ENCODE peak calls at places on chromosomes 6 and 20, in four cellular contexts. N is astrocyte, W is tibial artery, J is IMR-90. D is an unnamed sample.

GRCh38 chr20:34604980-34605788 is 46.7 kb downstream of the MAP1LC3A start:
- DNase-seq in N (peak; percentile 20), W (no peak), J (peak; percentile 83), D (no peak)

GRCh38 chr6:87066449-87067288 is 28.2 kb downstream of the CGA start:
- DNase-seq in N (peak; percentile 50), W (no peak), J (peak; percentile 72), D (no peak)

GRCh38 chr20:19110866-19111460 is 101.5 kb upstream of the SLC24A3 start:
- DNase-seq in N (no peak), W (no peak), J (no peak), D (no peak)

GRCh38 chr20:57677323-57677982 is 32.4 kb downstream of the PMEPA1 start:
- DNase-seq in N (no peak), W (no peak), J (no peak), D (no peak)

GRCh38 chr6:50722829-50723562 is 9.7 kb downstream of the TFAP2D start:
- DNase-seq in N (no peak), W (no peak), J (no peak), D (no peak)

GRCh38 chr6:7147051-7147671 is 39.4 kb downstream of the RREB1 start:
- DNase-seq in N (peak; percentile 47), W (no peak), J (no peak), D (peak; percentile 28)

GRCh38 chr6:40328376-40328987 is 258.7 kb downstream of the LRFN2 start:
- DNase-seq in N (no peak), W (no peak), J (no peak), D (peak; percentile 74)

GRCh38 chr6:122495612-122496011 is 24.0 kb upstream of the SERINC1 start:
- DNase-seq in N (no peak), W (no peak), J (no peak), D (no peak)

GRCh38 chr6:161498359-161498758 is 224.5 kb upstream of the AGPAT4 start:
- DNase-seq in N (peak; percentile 63), W (no peak), J (peak; percentile 61), D (no peak)

GRCh38 chr6:142342986-142343385 is 41.2 kb downstream of the ADGRG6 start:
- DNase-seq in N (no peak), W (no peak), J (no peak), D (no peak)

GRCh38 chr6:119096683-119097310 is 18.3 kb upstream of the FAM184A start:
- DNase-seq in N (peak; percentile 34), W (peak; percentile 84), J (peak; percentile 3), D (no peak)

GRCh38 chr20:36084897-36085617 is 69.5 kb upstream of the EPB41L1 start:
- DNase-seq in N (peak; percentile 55), W (no peak), J (no peak), D (no peak)

GRCh38 chr6:17099401-17100059 is 2.3 kb upstream of the STMND1 start:
- DNase-seq in N (no peak), W (no peak), J (no peak), D (no peak)

GRCh38 chr20:53917145-53918009 is 153.0 kb downstream of the BCAS1 start:
- DNase-seq in N (peak; percentile 64), W (peak; percentile 82), J (no peak), D (no peak)

GRCh38 chr6:154593122-154593521 is 82.6 kb upstream of the CNKSR3 start:
- DNase-seq in N (peak; percentile 17), W (peak; percentile 82), J (no peak), D (no peak)

GRCh38 chr6:79184086-79184485 is 50.4 kb downstream of the HMGN3 start:
- DNase-seq in N (no peak), W (no peak), J (no peak), D (no peak)

GRCh38 chr6:36145495-36145894 is 15.2 kb downstream of the MAPK13 start:
- DNase-seq in N (no peak), W (no peak), J (no peak), D (no peak)

GRCh38 chr20:57656821-57657536 is 36.8 kb upstream of the ZBP1 start:
- DNase-seq in N (no peak), W (peak; percentile 68), J (no peak), D (peak; percentile 15)

GRCh38 chr6:52360601-52361346 is 1.2 kb upstream of the PAQR8 start:
- DNase-seq in N (no peak), W (no peak), J (no peak), D (no peak)

GRCh38 chr20:64057628-64058498 is 5.1 kb upstream of the TCEA2 start:
- DNase-seq in N (no peak), W (no peak), J (peak; percentile 40), D (peak; percentile 98)

GRCh38 chr6:157592566-157592965 is 211.6 kb downstream of the ZDHHC14 start:
- DNase-seq in N (no peak), W (no peak), J (no peak), D (no peak)

GRCh38 chr20:6395695-6396094 is 272.9 kb upstream of the FERMT1 start:
- DNase-seq in N (peak; percentile 10), W (no peak), J (peak; percentile 3), D (no peak)

GRCh38 chr20:34579936-34580587 is 21.5 kb downstream of the MAP1LC3A start:
- DNase-seq in N (peak; percentile 47), W (no peak), J (peak; percentile 34), D (no peak)

GRCh38 chr6:46914279-46914810 is 7.4 kb downstream of the ADGRF5 start:
- DNase-seq in N (no peak), W (no peak), J (no peak), D (no peak)

GRCh38 chr20:15846446-15846845 is 726.8 kb downstream of the KIF16B start:
- DNase-seq in N (no peak), W (no peak), J (no peak), D (no peak)

GRCh38 chr6:117025310-117025709 is 148.3 kb downstream of the RFX6 start:
- DNase-seq in N (no peak), W (no peak), J (no peak), D (no peak)
- TF ChIP-seq CTCF in N (no peak), W (no peak), J (no peak), D (no peak)

DNA sequence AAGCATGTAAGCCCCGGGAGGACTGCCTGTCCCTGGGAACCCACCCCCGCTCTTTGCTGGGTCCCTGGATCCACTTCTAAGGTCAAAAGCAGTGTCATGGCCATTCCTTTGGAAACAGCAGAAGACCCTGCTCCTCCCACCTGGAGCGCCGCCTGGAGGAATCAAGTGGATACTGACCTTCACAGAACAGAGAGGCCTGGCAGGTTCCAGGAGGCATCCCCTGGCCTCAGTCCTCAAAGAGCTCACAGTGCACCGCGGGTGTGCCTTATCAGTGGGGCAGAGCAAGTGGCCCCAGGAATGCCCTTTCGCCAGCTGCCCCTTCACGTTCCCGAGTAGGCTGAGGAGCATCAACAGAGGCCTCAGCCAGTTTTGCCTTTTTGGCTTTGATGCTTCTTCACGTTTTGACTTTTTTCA is 11.1 kb upstream of the SLC4A11 start:
- DNase-seq in N (no peak), W (no peak), J (no peak), D (no peak)
- TF ChIP-seq CTCF in N (no peak), W (no peak), J (peak; percentile 26), D (peak; percentile 41)

GRCh38 chr6:74015427-74015826 is 319.4 kb downstream of the CD109 start:
- DNase-seq in N (no peak), W (no peak), J (no peak), D (no peak)
- TF ChIP-seq CTCF in N (no peak), W (no peak), J (no peak), D (no peak)

GRCh38 chr20:11144114-11144513 is 470.3 kb upstream of the JAG1 start:
- DNase-seq in N (peak; percentile 97), W (no peak), J (peak; percentile 93), D (no peak)

GRCh38 chr20:11143481-11143880 is 469.7 kb upstream of the JAG1 start:
- DNase-seq in N (no peak), W (no peak), J (peak; percentile 12), D (no peak)

GRCh38 chr20:11136691-11137090 is 462.9 kb upstream of the JAG1 start:
- DNase-seq in N (peak; percentile 39), W (no peak), J (no peak), D (no peak)

DNA sequence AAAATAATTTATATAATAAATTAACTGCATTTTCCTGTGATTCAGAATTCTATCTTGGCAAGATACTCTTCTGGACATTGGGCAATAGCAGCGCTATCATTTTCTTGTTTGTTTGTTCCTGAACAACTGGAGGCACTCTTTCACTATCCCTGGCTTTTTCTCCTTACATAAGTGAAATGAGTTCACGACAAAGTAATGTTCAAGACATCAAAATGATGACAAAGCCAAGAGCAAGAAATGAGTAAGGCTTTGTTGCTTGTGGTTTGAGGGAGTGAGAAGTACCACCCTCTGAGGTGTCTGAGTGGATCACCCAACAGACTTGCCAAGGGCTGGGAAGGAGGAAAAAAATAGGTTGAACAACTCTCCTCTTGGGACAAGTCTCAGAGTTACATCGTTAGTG is 466.6 kb upstream of the JAG1 start:
- DNase-seq in N (peak; percentile 96), W (no peak), J (peak; percentile 84), D (no peak)
- TF ChIP-seq CTCF in N (no peak), W (no peak), J (peak; percentile 12), D (no peak)

DNA sequence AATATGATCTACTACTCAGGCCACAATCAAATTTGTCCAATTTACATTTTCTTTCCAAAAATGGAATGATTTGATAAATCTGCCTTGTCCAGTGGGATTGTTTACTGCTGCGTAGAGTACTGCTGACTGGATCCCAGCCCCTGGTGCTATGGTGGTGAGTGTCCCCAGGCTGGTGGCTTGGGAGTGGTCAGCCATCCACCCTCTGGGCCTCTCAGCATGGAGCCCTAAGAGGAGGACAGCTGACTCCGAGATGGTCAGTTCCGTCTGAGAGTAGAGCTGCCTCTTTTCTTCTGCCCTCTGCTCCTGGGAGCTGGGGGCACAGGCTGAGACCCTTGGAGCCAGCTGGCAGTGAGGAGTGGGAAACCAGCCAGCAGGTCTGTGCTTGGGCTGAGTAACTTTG is 22.7 kb downstream of the PRDM13 start:
- DNase-seq in N (no peak), W (no peak), J (no peak), D (no peak)
- TF ChIP-seq CTCF in N (no peak), W (no peak), J (no peak), D (no peak)

DNA sequence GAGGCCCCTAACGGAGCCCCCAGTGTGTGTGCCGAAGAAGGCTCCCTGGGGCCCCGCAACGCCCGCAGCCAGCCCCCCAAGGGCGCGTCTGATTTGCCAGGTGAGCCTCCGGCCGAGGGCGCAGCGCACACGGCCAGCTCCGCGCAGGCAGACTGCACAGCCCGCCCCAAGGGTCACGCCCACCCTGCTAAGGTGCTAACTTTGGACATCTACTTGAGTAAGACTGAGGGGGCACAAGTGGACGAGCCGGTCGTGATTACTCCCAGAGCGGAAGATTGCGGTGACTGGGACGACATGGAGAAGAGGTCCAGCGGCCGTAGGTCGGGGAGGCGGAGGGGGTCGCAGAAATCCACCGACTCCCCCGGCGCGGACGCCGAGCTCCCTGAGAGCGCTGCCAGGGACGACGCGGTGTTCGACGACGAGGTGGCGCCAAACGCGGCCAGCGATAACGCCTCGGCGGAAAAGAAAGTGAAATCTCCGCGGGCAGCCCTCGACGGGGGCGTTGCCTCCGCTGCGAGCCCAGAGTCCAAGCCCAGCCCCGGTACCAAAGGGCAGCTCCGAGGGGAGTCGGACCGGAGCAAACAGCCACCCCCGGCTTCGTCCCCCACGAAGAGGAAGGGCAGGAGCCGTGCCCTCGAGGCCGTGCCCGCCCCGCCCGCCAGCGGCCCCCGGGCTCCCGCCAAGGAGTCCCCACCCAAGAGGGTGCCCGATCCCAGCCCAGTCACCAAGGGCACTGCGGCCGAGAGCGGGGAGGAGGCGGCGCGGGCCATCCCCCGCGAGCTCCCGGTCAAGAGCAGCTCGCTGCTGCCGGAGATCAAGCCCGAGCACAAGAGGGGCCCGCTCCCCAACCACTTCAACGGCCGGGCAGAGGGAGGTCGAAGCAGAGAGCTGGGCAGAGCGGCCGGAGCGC is 117.0 kb downstream of the RTN4IP1 start:
- DNase-seq in N (no peak), W (peak; percentile 75), J (no peak), D (no peak)
- TF ChIP-seq CTCF in N (no peak), W (no peak), J (peak; percentile 30), D (peak; percentile 18)

D was measured in D721Med.